ENCODE peak calls at places on chromosome 4, in four cellular contexts. One of them, this sample, is unnamed.
A peak's percentile ranks its signal among the peaks of the same experiment; 100 is the strongest.

GRCh38 chr4:14169460-14169859 is 541.9 kb upstream of the BOD1L1 start:
- DNase-seq in astrocyte: peak; percentile 58
- DNase-seq in psoas muscle: no peak
- DNase-seq in testis: no peak
- DNase-seq in this sample: no peak

GRCh38 chr4:111945014-111945413 is 200.2 kb upstream of the FAM241A start:
- DNase-seq in astrocyte: no peak
- DNase-seq in psoas muscle: no peak
- DNase-seq in testis: no peak
- DNase-seq in this sample: no peak

GRCh38 chr4:3776166-3777032 is 10.2 kb downstream of the ADRA2C start:
- DNase-seq in astrocyte: no peak
- DNase-seq in psoas muscle: no peak
- DNase-seq in testis: no peak
- DNase-seq in this sample: no peak

GRCh38 chr4:143407475-143407874 is 70.8 kb downstream of the GAB1 start:
- DNase-seq in astrocyte: no peak
- DNase-seq in psoas muscle: no peak
- DNase-seq in testis: no peak
- DNase-seq in this sample: no peak

GRCh38 chr4:7460591-7460990 is 25.9 kb upstream of the PSAPL1 start:
- DNase-seq in astrocyte: no peak
- DNase-seq in psoas muscle: no peak
- DNase-seq in testis: peak; percentile 93
- DNase-seq in this sample: no peak

GRCh38 chr4:169815606-169816005 is 57.9 kb upstream of the HPF1 start:
- DNase-seq in astrocyte: peak; percentile 27
- DNase-seq in psoas muscle: no peak
- DNase-seq in testis: no peak
- DNase-seq in this sample: no peak

GRCh38 chr4:186067757-186068385 is 1.1 kb upstream of the TLR3 start:
- DNase-seq in astrocyte: peak; percentile 9
- DNase-seq in psoas muscle: no peak
- DNase-seq in testis: peak; percentile 76
- DNase-seq in this sample: peak; percentile 51

GRCh38 chr4:109408711-109409110 is 24.9 kb upstream of the SEC24B start:
- DNase-seq in astrocyte: no peak
- DNase-seq in psoas muscle: no peak
- DNase-seq in testis: no peak
- DNase-seq in this sample: no peak

GRCh38 chr4:4673070-4673469 is 131.2 kb upstream of the STX18 start:
- DNase-seq in astrocyte: peak; percentile 34
- DNase-seq in psoas muscle: no peak
- DNase-seq in testis: peak; percentile 84
- DNase-seq in this sample: no peak

GRCh38 chr4:101977096-101977495 is 186.6 kb downstream of the BANK1 start:
- DNase-seq in astrocyte: peak; percentile 98
- DNase-seq in psoas muscle: peak; percentile 20
- DNase-seq in testis: no peak
- DNase-seq in this sample: peak; percentile 17

GRCh38 chr4:108168672-108169562 is at the start of gene LEF1:
- DNase-seq in astrocyte: peak; percentile 34
- DNase-seq in psoas muscle: no peak
- DNase-seq in testis: peak; percentile 40
- DNase-seq in this sample: peak; percentile 82

GRCh38 chr4:127857641-127858040 is 23.1 kb upstream of the PLK4 start:
- DNase-seq in astrocyte: no peak
- DNase-seq in psoas muscle: no peak
- DNase-seq in testis: no peak
- DNase-seq in this sample: no peak

GRCh38 chr4:183261953-183262775 is 57.9 kb downstream of the CLDN22 start:
- DNase-seq in astrocyte: peak; percentile 37
- DNase-seq in psoas muscle: peak; percentile 75
- DNase-seq in testis: peak; percentile 91
- DNase-seq in this sample: peak; percentile 88

DNA sequence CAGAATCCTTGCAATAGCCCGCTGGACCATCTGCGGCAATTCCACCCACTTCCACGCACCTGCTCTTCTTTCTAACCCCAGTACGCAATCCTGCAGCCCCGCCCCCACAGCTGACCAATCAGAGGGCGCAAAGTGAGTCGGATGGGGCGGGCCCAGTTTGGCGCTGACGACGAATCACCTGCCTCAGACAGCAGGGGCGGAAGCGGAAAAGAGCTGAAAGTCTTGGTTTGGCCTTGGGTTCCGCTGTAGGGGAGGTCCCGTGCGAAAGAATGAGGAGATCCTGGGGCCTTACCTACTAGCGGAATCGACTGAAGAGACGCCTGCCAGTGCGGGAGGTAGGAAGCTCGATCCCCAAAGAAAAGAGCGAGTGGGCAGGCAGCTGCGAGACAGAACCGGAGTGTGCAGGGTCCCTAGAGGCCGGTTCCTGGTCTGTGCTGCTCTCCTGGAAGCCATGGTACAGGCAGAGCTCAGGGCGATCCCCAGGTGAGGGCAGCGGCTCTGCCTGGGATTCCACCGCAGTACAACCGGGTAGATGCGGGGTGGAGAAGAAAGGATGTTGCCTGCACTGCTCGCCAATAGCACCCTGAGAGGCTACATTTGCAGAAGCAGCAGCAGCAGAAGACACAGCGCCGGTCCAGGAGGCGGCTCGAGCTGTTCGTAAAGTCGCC is at the start of gene TMEM184C:
- DNase-seq in astrocyte: peak; percentile 88
- DNase-seq in psoas muscle: peak; percentile 99
- DNase-seq in testis: peak; percentile 99
- DNase-seq in this sample: peak; percentile 100
- TF ChIP-seq CTCF in astrocyte: no peak
- TF ChIP-seq CTCF in psoas muscle: peak; percentile 26
- TF ChIP-seq CTCF in testis: no peak
- TF ChIP-seq CTCF in this sample: no peak

DNA sequence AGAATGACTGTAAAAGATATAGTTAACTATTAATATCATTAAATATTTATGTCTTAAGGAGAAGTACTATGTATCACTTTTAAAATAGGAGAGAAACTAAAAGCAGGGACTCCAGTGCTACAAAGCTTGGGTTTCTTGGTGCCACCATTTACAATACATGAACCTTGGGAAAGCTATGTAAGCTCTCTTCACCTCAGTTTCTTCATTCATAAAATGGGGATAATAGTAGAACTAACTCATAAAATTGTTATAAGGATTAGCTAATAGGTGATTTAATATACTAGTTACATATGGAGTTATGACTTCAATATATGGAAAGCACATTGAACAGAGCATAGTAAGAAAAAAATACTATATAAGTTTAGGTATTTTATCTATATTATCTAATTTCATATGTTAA is 23.7 kb downstream of the EPGN start:
- DNase-seq in astrocyte: no peak
- DNase-seq in psoas muscle: no peak
- DNase-seq in testis: no peak
- DNase-seq in this sample: no peak
- H3K27ac ChIP-seq in astrocyte: no peak overlapping the region
- H3K27ac ChIP-seq in psoas muscle: no peak overlapping the region
- H3K27ac ChIP-seq in testis: no peak overlapping the region
- H3K27ac ChIP-seq in this sample: no peak overlapping the region

GRCh38 chr4:88643932-88644331 is 51.7 kb downstream of the HERC3 start:
- DNase-seq in astrocyte: no peak
- DNase-seq in psoas muscle: no peak
- DNase-seq in testis: no peak
- DNase-seq in this sample: no peak
- H3K4me1 ChIP-seq in astrocyte: no peaks in the 10 kb centered on the region
- H3K4me1 ChIP-seq in psoas muscle: peaks cover 5% of the 10 kb centered on the region
- H3K4me1 ChIP-seq in testis: no peaks in the 10 kb centered on the region
- H3K4me1 ChIP-seq in this sample: no peaks in the 10 kb centered on the region

GRCh38 chr4:18813055-18813454 is 791.5 kb upstream of the LCORL start:
- DNase-seq in astrocyte: no peak
- DNase-seq in psoas muscle: no peak
- DNase-seq in testis: no peak
- DNase-seq in this sample: no peak

GRCh38 chr4:18815081-18815778 is 793.7 kb upstream of the LCORL start:
- DNase-seq in astrocyte: no peak
- DNase-seq in psoas muscle: no peak
- DNase-seq in testis: no peak
- DNase-seq in this sample: no peak

GRCh38 chr4:18813771-18814170 is 792.2 kb upstream of the LCORL start:
- DNase-seq in astrocyte: no peak
- DNase-seq in psoas muscle: no peak
- DNase-seq in testis: no peak
- DNase-seq in this sample: no peak

GRCh38 chr4:18816228-18816891 is 794.8 kb upstream of the LCORL start:
- DNase-seq in astrocyte: no peak
- DNase-seq in psoas muscle: no peak
- DNase-seq in testis: no peak
- DNase-seq in this sample: no peak

DNA sequence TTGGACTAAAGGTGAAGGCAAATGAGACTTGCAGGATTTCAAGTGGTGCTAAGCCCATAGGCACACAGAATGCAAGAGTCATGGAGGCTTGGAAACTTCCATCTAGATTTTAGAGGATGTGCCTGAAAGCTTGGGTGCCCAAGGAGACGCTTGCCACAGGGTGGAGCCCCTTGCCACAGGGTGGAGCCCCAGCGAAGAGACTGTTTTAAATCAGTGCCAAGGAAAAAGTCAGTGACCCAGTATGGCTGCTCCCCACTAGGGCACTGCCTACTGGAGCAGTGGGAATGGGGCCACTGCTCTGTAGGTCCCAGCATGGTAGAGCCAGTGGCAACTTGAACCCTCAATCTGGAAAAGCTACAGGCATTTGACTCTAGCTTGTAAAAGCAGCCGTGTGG is 794.2 kb upstream of the LCORL start:
- DNase-seq in astrocyte: no peak
- DNase-seq in psoas muscle: no peak
- DNase-seq in testis: no peak
- DNase-seq in this sample: no peak
- TF ChIP-seq CTCF in astrocyte: no peak
- TF ChIP-seq CTCF in psoas muscle: no peak
- TF ChIP-seq CTCF in testis: no peak
- TF ChIP-seq CTCF in this sample: no peak

GRCh38 chr4:158941321-158941720 is 161.6 kb upstream of the RAPGEF2 start:
- DNase-seq in astrocyte: no peak
- DNase-seq in psoas muscle: no peak
- DNase-seq in testis: no peak
- DNase-seq in this sample: no peak
- H3K27ac ChIP-seq in astrocyte: no peak overlapping the region
- H3K27ac ChIP-seq in psoas muscle: no peak overlapping the region
- H3K27ac ChIP-seq in testis: no peak overlapping the region
- H3K27ac ChIP-seq in this sample: no peak overlapping the region

DNA sequence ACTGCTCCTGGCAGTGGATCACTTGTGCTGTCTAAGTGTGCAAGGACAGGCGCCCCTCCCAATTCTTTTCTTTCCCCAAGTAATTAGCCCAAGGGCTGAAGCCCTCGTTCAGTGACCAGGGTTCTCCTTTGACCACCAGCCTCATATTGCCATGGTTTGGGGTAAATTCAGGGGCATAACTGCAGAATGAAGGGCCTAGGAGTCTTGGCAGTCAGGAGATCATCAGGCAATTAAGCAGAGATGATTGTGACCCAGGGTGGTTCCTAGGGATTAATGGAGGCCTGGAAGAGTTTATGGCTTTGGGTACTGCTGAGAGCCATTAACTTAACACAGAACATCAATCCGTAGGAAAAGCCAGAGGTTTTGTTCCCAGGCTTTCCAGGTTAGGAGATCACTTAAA is 170.7 kb downstream of the PTTG2 start:
- DNase-seq in astrocyte: no peak
- DNase-seq in psoas muscle: no peak
- DNase-seq in testis: no peak
- DNase-seq in this sample: no peak
- H3K4me1 ChIP-seq in astrocyte: peaks cover 24% of the 10 kb centered on the region
- H3K4me1 ChIP-seq in psoas muscle: no peaks in the 10 kb centered on the region
- H3K4me1 ChIP-seq in testis: peaks cover 7% of the 10 kb centered on the region
- H3K4me1 ChIP-seq in this sample: no peaks in the 10 kb centered on the region

This sample was measured in thyroid gland.